ENCODE peak calls at places on chromosomes 2 and 18, in four cellular contexts. S is H1, E is SK-N-SH, P is GM12878. L is an unnamed sample.

GRCh38 chr2:226903179-226903578 is 67.3 kb downstream of the RHBDD1 start:
- DNase-seq in P (no peak), E (no peak), S (no peak), L (no peak)

GRCh38 chr2:211455225-211455841 is 898.9 kb downstream of the CPS1 start:
- DNase-seq in P (no peak), S (no peak), E (peak), L (peak)

GRCh38 chr2:231568785-231569435 is 23.8 kb upstream of the TEX44 start:
- DNase-seq in P (no peak), E (no peak), S (no peak), L (no peak)

GRCh38 chr2:104375206-104375605 is 478.7 kb upstream of the POU3F3 start:
- DNase-seq in E (no peak), S (no peak), P (no peak), L (no peak)

GRCh38 chr18:76654536-76654935 is 159.5 kb upstream of the ZNF516 start:
- DNase-seq in E (no peak), P (no peak), S (no peak), L (no peak)

GRCh38 chr2:195304310-195304709 is 352.7 kb upstream of the SLC39A10 start:
- DNase-seq in P (no peak), E (no peak), S (peak), L (no peak)

GRCh38 chr2:241551998-241552737 is 6.4 kb upstream of the BOK start:
- DNase-seq in S (no peak), P (no peak), E (no peak), L (no peak)

GRCh38 chr18:50559750-50560680 is at the start of gene MAPK4:
- DNase-seq in S (no peak), E (peak), P (no peak), L (peak)

GRCh38 chr2:200180943-200181342 is 125.5 kb upstream of the SPATS2L start:
- DNase-seq in E (no peak), S (no peak), P (no peak), L (no peak)

GRCh38 chr2:200174433-200175216 is 131.9 kb upstream of the SPATS2L start:
- DNase-seq in P (no peak), E (no peak), S (no peak), L (no peak)

GRCh38 chr2:200181732-200182131 is 124.8 kb upstream of the SPATS2L start:
- DNase-seq in E (no peak), P (no peak), S (no peak), L (no peak)

GRCh38 chr2:200179201-200179600 is 127.3 kb upstream of the SPATS2L start:
- DNase-seq in E (no peak), P (no peak), S (no peak), L (no peak)

DNA sequence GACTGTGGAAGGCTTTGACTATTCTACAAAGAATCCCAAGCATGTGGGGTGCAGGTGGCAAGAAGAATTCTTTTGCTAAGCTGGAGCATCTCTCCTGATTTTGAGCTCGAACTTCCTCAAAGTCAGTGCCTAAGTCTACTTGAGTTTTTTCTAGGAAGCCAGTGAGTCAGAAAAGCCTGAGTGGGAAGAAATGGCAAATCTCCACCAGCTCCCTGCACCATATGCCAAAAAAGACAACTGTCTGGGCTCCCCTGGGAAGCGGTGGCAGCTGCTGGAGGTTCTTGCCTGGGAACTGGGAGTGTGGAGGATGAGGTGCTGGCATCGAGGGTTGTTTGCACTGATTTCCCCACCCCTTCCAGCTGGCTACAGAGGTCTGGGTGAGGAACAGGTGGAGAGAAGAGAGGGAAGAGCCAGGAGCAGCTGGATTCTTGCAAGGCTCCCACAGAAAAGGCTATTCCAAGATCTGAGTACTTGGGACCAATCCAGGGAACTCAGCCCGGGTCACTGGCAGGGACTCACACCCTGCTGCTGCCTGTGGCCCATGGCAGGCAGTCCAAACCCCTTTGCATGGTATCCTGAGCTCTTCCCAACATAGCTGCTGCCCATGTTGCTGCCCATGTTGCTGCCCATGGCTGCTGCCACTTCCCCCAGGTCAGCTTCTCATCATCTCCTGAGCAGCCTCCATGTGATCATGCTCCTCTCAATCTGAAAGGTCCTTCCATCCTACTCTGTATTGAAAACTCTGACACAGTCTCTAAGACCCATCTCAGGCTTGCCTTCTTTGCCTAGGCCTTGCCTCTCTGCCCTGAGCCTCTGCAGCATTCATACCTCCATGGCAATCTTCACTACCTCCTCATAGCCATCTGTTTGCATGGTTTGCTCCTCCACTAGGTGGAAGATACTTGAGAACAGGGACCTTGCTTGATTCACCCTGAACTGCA is 128.3 kb upstream of the SPATS2L start:
- DNase-seq in E (no peak), S (no peak), P (no peak), L (no peak)
- TF ChIP-seq TAF1 in E (no peak), S (no peak), P (no peak), L (no peak)

DNA sequence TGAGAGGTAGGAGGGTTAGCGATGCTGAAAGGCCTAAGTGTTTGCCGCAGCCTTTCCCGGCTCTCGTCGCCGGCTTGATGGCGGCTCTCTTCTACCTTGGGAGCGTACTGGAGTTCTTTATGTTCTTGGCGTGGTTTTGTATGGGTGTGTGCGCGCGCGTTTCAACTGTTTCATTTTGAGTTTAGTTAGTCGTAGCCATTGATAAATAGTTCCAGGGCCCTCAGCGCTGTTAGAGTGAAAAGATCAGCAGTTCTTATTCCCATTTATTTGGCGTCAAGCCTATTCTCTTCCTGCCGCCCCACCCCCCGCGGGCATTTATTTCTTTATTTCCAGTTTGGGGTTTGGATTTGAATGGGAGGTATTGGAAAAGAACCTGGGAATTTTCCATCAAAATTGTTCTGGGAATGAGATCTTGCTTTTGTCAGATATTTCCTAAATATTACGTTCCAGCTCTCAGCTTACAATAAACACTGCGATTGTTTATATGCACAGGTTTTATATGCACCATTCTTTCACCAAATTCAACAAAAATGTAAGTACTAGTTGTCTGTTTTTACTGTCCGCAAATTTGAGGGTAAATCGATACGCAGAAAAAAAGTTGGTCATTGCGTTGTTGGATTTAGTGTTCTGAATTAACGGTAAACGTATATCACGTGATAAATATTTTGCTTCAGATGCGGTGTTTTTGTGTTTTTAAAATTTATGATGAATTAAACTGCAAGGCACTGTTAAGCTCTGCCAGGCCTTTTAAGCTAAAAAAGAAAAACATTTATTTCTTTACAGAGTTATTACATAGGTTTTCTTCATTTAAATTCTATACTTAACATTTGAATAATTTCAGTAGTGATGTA is 963 bp downstream of the CCNT2 start:
- DNase-seq in E (peak), P (no peak), S (no peak), L (no peak)
- TF ChIP-seq TAF1 in E (no peak), P (no peak), S (no peak), L (no peak)

DNA sequence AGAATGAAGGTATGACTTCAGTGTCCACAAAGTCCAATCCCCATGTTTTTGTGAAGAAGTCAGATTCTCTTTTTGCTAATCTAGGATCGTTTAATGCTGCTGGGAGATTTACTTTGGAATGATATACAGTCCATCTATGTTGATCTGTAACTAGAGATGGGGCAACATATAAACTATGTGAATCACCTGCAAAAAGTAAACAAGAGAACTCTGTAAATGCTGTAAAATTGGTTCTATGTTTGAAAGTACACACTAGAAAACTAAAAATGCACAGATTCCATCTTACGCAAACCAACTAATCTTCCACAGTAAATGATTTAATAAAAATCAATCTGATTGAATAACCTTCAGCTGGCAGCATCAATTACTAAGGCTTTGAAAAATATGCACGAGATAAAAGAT is 37.5 kb downstream of the VPS54 start:
- DNase-seq in S (no peak), P (no peak), E (no peak), L (no peak)
- TF ChIP-seq TAF1 in S (no peak), P (no peak), E (no peak), L (no peak)

GRCh38 chr2:67646714-67647333 is 249.7 kb downstream of the ETAA1 start:
- DNase-seq in E (no peak), S (no peak), P (no peak), L (no peak)

GRCh38 chr2:67652679-67653078 is 255.5 kb downstream of the ETAA1 start:
- DNase-seq in S (no peak), E (no peak), P (no peak), L (peak)

GRCh38 chr2:67645280-67646255 is 248.4 kb downstream of the ETAA1 start:
- DNase-seq in P (no peak), S (no peak), E (no peak), L (no peak)

GRCh38 chr2:67649331-67650071 is 252.4 kb downstream of the ETAA1 start:
- DNase-seq in E (peak), S (no peak), P (no peak), L (no peak)

GRCh38 chr2:67650292-67651133 is 253.4 kb downstream of the ETAA1 start:
- DNase-seq in E (peak), P (no peak), S (peak), L (peak)
- TF ChIP-seq TAF1 in E (no peak), P (no peak), S (no peak), L (no peak)

GRCh38 chr2:37629529-37629928 is 41.9 kb downstream of the CDC42EP3 start:
- DNase-seq in P (no peak), E (no peak), S (no peak), L (no peak)

GRCh38 chr2:37631292-37631691 is 40.1 kb downstream of the CDC42EP3 start:
- DNase-seq in P (no peak), S (no peak), E (no peak), L (no peak)

GRCh38 chr2:37631698-37632097 is 39.7 kb downstream of the CDC42EP3 start:
- DNase-seq in E (no peak), S (no peak), P (no peak), L (no peak)

GRCh38 chr2:37630778-37631177 is 40.7 kb downstream of the CDC42EP3 start:
- DNase-seq in E (no peak), P (no peak), S (no peak), L (no peak)

DNA sequence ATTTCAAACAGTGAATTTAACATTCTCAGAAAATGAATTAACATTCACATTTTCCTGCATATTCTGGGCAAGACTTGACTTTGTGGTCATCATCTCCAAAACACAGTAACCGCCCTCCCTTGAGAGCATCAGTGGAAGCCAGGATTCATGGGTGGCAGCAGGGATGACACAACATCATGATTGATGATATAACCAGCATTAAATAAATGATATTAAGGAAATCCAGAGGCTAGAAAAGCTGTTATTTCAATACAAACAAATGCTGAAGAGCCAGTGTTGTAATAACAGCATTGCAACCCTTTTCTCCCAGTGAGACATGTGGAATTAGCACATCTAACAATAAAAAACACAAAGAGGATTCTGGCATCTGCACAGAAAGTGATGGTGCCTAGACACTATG is 41.1 kb downstream of the CDC42EP3 start:
- DNase-seq in S (no peak), P (no peak), E (no peak), L (no peak)
- TF ChIP-seq TAF1 in S (no peak), P (no peak), E (no peak), L (no peak)

GRCh38 chr2:75076088-75076487 is 117.6 kb downstream of the POLE4 start:
- DNase-seq in E (no peak), P (no peak), S (no peak), L (no peak)
- TF ChIP-seq TAF1 in E (no peak), P (no peak), S (no peak), L (no peak)

GRCh38 chr2:121489944-121490585 is 40.6 kb upstream of the RNU4ATAC start:
- DNase-seq in P (no peak), S (no peak), E (no peak), L (no peak)
- TF ChIP-seq TAF1 in P (no peak), S (no peak), E (no peak), L (no peak)

DNA sequence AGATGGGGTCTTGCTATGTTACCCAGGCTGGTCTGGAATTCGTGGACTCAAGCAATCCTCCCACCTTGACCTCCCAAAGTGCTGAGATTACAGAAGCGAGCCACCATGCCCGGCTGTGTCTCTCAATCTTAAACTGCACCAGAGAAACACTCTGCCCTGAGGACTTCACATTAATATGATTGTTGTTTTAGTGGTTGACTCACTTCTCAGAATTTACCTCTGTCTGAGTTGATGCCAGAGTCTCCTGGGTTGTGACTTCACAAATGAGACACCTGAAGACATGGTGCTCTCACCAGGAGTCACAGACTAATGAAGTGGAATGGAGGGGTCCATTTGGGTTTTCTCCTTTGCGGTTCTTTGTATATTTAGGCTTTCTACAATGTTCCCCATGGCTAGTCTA is 61.0 kb upstream of the TGIF1 start:
- DNase-seq in E (no peak), P (no peak), S (no peak), L (no peak)
- TF ChIP-seq TAF1 in E (no peak), P (no peak), S (no peak), L (no peak)

L was measured in GM12891.